ENCODE peak calls at places on chromosomes 6 and 20, in six cellular contexts. V is lower lobe of right lung; T is glutamatergic neuron; L is fibroblast of mammary gland; P is CD8-positive, alpha-beta T cell; Q is GM10248. K is an unnamed sample.

GRCh38 chr6:128952902-128953301 is 70.0 kb downstream of the LAMA2 start:
- DNase-seq in V (no peak), T (no peak), L (no peak), P (no peak), Q (no peak), K (no peak)

GRCh38 chr6:27505209-27506027 is 32.5 kb upstream of the ZNF184 start:
- DNase-seq in V (no peak), T (no peak), L (peak; percentile 82), P (no peak), Q (no peak), K (no peak)

GRCh38 chr6:36463686-36464085 is 20.9 kb downstream of the KCTD20 start:
- DNase-seq in V (no peak), T (no peak), L (peak; percentile 39), P (no peak), Q (no peak), K (no peak)

GRCh38 chr20:33667245-33668086 is 723 bp downstream of the ACTL10 start:
- DNase-seq in V (peak; percentile 69), T (no peak), L (peak; percentile 79), P (no peak), Q (peak; percentile 39), K (peak; percentile 75)

GRCh38 chr20:58714340-58714922 is 21.8 kb downstream of the NPEPL1 start:
- DNase-seq in V (no peak), T (no peak), L (no peak), P (no peak), Q (peak; percentile 16), K (peak; percentile 16)

GRCh38 chr6:121794630-121795029 is 359.2 kb downstream of the GJA1 start:
- DNase-seq in V (no peak), T (no peak), L (peak; percentile 96), P (no peak), Q (no peak), K (no peak)

GRCh38 chr20:23939063-23939462 is 49.5 kb downstream of the GGTLC1 start:
- DNase-seq in V (no peak), T (no peak), L (no peak), P (no peak), Q (no peak), K (no peak)

GRCh38 chr6:113649276-113649675 is 207.9 kb upstream of the MARCKS start:
- DNase-seq in V (no peak), T (no peak), L (no peak), P (no peak), Q (no peak), K (no peak)

GRCh38 chr20:354298-354977 is 7.5 kb downstream of the NRSN2 start:
- DNase-seq in V (peak; percentile 84), T (peak; percentile 82), L (peak; percentile 68), P (peak; percentile 72), Q (peak; percentile 91), K (peak; percentile 81)

GRCh38 chr6:132122176-132122575 is 171.0 kb upstream of the CCN2 start:
- DNase-seq in V (no peak), T (no peak), L (no peak), P (no peak), Q (no peak), K (no peak)

GRCh38 chr6:132128424-132128823 is 177.3 kb upstream of the CCN2 start:
- DNase-seq in V (no peak), T (no peak), L (no peak), P (no peak), Q (no peak), K (no peak)

GRCh38 chr6:132122871-132123270 is 171.7 kb upstream of the CCN2 start:
- DNase-seq in V (no peak), T (no peak), L (peak; percentile 87), P (no peak), Q (no peak), K (no peak)

GRCh38 chr6:132130530-132131298 is 179.5 kb upstream of the CCN2 start:
- DNase-seq in V (no peak), T (no peak), L (peak; percentile 77), P (no peak), Q (no peak), K (no peak)

DNA sequence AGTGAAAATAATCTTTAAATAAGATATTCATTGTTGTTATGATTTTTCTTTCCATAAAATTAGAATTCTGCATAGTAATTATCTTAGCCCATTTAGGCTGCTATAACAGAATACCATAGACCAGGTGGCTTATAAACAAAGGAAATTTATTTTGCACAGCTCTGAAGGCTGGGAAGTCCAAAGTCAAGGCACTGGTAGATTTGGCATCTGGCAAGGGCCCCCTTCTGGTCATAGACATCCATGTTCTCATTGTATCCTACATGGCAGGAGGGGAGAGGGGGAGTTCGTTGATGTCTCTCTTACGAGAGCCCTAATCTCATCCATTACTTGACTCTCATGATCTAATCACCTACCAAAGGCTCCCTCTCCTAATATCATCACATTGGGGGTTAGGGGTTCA is 175.0 kb upstream of the CCN2 start:
- DNase-seq in V (no peak), T (no peak), L (no peak), P (no peak), Q (no peak), K (no peak)
- TF ChIP-seq CTCF in V (no peak), T (no peak), L (no peak), P (no peak), Q (no peak), K (no peak)

GRCh38 chr6:75368151-75368779 is 83.7 kb upstream of the TMEM30A start:
- DNase-seq in V (peak; percentile 58), T (no peak), L (peak; percentile 23), P (no peak), Q (peak; percentile 13), K (peak; percentile 22)
- TF ChIP-seq CTCF in V (peak; percentile 45), T (no peak), L (peak; percentile 37), P (no peak), Q (peak; percentile 32), K (no peak)

GRCh38 chr20:43658723-43659419 is 8.0 kb upstream of the MYBL2 start:
- DNase-seq in V (no peak), T (no peak), L (no peak), P (no peak), Q (no peak), K (no peak)
- TF ChIP-seq CTCF in V (no peak), T (no peak), L (no peak), P (no peak), Q (no peak), K (no peak)

GRCh38 chr20:41960166-41960565 is 342.0 kb upstream of the CHD6 start:
- DNase-seq in V (no peak), T (no peak), L (no peak), P (no peak), Q (no peak), K (no peak)

GRCh38 chr20:41951615-41952014 is 333.4 kb upstream of the CHD6 start:
- DNase-seq in V (no peak), T (no peak), L (no peak), P (no peak), Q (no peak), K (no peak)

GRCh38 chr20:41958391-41958790 is 340.2 kb upstream of the CHD6 start:
- DNase-seq in V (no peak), T (no peak), L (no peak), P (no peak), Q (no peak), K (no peak)

DNA sequence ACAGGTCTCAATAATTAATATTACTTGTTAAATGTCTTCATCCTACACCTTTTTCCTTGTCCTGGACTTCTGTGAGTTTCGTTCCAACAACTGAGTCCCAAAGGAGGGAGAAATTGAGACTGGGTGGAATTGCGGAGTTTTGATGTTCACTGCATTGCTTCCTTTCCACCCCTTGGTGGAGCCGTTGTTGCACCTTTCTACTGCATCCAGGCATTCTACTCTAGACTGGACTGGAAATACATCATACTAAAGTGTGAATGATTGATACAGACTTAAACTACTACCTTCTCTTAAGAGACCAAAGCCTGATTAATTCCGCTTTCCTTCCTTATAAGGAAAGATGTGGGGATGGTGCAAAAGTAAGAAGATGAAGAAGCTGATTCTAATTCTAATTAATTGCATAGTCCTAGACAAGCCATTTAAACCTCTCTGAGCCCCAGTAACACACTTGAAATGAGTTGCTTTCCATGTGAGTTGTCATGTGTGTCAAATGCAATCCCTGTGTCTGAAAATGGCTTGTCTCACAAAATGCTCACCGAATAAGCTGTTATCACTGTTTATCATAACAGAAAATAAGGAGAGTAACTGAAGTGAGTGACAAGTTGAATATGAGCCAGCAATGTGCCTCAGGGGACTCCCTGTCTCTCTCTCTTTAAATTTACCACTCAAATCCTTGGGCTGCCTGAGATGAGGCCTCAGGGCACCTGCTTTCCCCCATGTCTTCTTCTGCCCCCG is 338.3 kb upstream of the CHD6 start:
- DNase-seq in V (no peak), T (peak; percentile 36), L (peak; percentile 1), P (no peak), Q (no peak), K (no peak)
- TF ChIP-seq CTCF in V (peak; percentile 36), T (peak; percentile 58), L (peak; percentile 10), P (no peak), Q (peak; percentile 41), K (no peak)

DNA sequence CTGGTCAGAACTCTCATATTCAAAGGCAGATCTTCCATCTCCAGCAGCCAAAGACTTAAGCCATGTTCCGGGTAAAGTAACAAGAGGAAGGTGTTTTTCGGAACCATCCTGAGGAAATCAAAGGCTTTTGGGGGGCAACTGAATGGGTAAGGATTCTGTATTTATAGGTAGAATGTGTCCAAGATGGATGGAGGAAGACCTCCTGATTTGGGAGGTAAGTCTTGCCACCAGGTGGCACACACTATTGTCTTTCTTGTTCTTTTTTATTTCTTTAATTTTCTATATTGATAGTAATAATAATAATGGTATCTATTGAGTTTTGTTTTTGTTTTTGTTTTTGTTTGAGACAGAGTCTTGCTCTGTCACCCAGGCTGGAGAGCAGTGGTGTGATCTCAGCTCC is 53.0 kb upstream of the UBR2 start:
- DNase-seq in V (no peak), T (no peak), L (no peak), P (no peak), Q (no peak), K (no peak)
- TF ChIP-seq CTCF in V (no peak), T (no peak), L (no peak), P (no peak), Q (no peak), K (no peak)

K was measured in mesothelial cell of epicardium.